ENCODE peak calls at places on chromosome 13, in six cellular contexts. F is gastrocnemius medialis, W is G401, N is EH, Z is T-cell, X is SW480. V is an unnamed sample.

GRCh38 chr13:110372676-110373075 is 65.6 kb downstream of the COL4A2 start:
- DNase-seq in F (no peak), W (no peak), N (no peak), Z (no peak), X (no peak), V (no peak)

GRCh38 chr13:40389081-40389641 is 277.3 kb downstream of the FOXO1 start:
- DNase-seq in F (no peak), W (peak), N (no peak), Z (peak), X (no peak), V (no peak)

GRCh38 chr13:109400192-109400591 is 386.2 kb downstream of the IRS2 start:
- DNase-seq in F (no peak), W (peak), N (no peak), Z (no peak), X (no peak), V (no peak)

GRCh38 chr13:42996584-42996983 is 4.5 kb upstream of the EPSTI1 start:
- DNase-seq in F (no peak), W (no peak), N (peak), Z (no peak), X (peak), V (no peak)

GRCh38 chr13:42610623-42611022 is 36.7 kb downstream of the TNFSF11 start:
- DNase-seq in F (no peak), W (no peak), N (no peak), Z (no peak), X (no peak), V (no peak)

GRCh38 chr13:50969691-50970090 is 60.1 kb downstream of the RNASEH2B start:
- DNase-seq in F (no peak), W (peak), N (no peak), Z (no peak), X (peak), V (peak)

GRCh38 chr13:50127017-50127725 is 111.9 kb downstream of the KCNRG start:
- DNase-seq in F (peak), W (no peak), N (no peak), Z (peak), X (no peak), V (no peak)

GRCh38 chr13:48429886-48430285 is 17.0 kb upstream of the LPAR6 start:
- DNase-seq in F (no peak), W (no peak), N (no peak), Z (no peak), X (no peak), V (no peak)

GRCh38 chr13:27792393-27793218 is at the start of gene GSX1:
- DNase-seq in F (no peak), W (no peak), N (peak), Z (no peak), X (no peak), V (peak)

GRCh38 chr13:24659239-24659638 is 21.0 kb upstream of the ATP12A start:
- DNase-seq in F (no peak), W (no peak), N (no peak), Z (no peak), X (no peak), V (no peak)

GRCh38 chr13:73751290-73751689 is 382.9 kb downstream of the KLF12 start:
- DNase-seq in F (no peak), W (no peak), N (no peak), Z (no peak), X (no peak), V (no peak)

GRCh38 chr13:21055016-21055415 is 6.4 kb downstream of the LATS2 start:
- DNase-seq in F (no peak), W (no peak), N (peak), Z (no peak), X (no peak), V (no peak)

GRCh38 chr13:42740753-42741152 is 40.6 kb upstream of the FAM216B start:
- DNase-seq in F (no peak), W (no peak), N (no peak), Z (no peak), X (no peak), V (peak)

GRCh38 chr13:37706041-37706440 is 107.5 kb upstream of the POSTN start:
- DNase-seq in F (no peak), W (no peak), N (no peak), Z (no peak), X (no peak), V (no peak)

GRCh38 chr13:35917252-35917941 is 213.8 kb downstream of the DCLK1 start:
- DNase-seq in F (no peak), W (no peak), N (no peak), Z (no peak), X (no peak), V (peak)

GRCh38 chr13:26457212-26457611 is 100.3 kb upstream of the WASF3 start:
- DNase-seq in F (no peak), W (no peak), N (peak), Z (no peak), X (peak), V (no peak)

GRCh38 chr13:29589234-29589633 is 6.3 kb downstream of the SLC7A1 start:
- DNase-seq in F (no peak), W (no peak), N (peak), Z (no peak), X (no peak), V (no peak)

GRCh38 chr13:92967923-92968322 is 258.7 kb upstream of the GPC6 start:
- DNase-seq in F (no peak), W (no peak), N (no peak), Z (no peak), X (no peak), V (no peak)

GRCh38 chr13:51519839-51520238 is 64.4 kb upstream of the WDFY2 start:
- DNase-seq in F (no peak), W (peak), N (peak), Z (no peak), X (no peak), V (no peak)

GRCh38 chr13:98997738-98998641 is 20.1 kb upstream of the DOCK9 start:
- DNase-seq in F (no peak), W (no peak), N (peak), Z (no peak), X (peak), V (peak)

GRCh38 chr13:36453518-36453917 is 21.2 kb downstream of the CCNA1 start:
- DNase-seq in F (no peak), W (no peak), N (peak), Z (no peak), X (peak), V (peak)

GRCh38 chr13:97275775-97276501 is 53.8 kb downstream of the MBNL2 start:
- DNase-seq in F (no peak), W (no peak), N (peak), Z (no peak), X (no peak), V (no peak)

GRCh38 chr13:52782486-52783448 is 43.1 kb upstream of the CNMD start:
- DNase-seq in F (no peak), W (peak), N (no peak), Z (no peak), X (no peak), V (no peak)